ENCODE peak calls at places on chromosome 15, in ten cellular contexts. O is brain microvascular endothelial cell; X is amniotic epithelial cell; N is AG20443; Q is OCI-LY7; E is retina; A is naive thymus-derived CD8-positive, alpha-beta T cell; J is activated CD4-positive, alpha-beta memory T cell treated with anti-CD3 and anti-CD28 coated beads for 36 hours; B is fibroblast of mammary gland; L is activated T-cell treated with anti-CD3 and anti-CD28 coated beads for 1 hour. Z is an unnamed sample.

GRCh38 chr15:59443341-59444081 is 5.5 kb downstream of the FAM81A start:
- DNase-seq in N (no peak), Q (peak; percentile 32), O (no peak), E (peak; percentile 27), J (no peak), B (no peak), A (no peak), X (no peak), L (no peak), Z (no peak)

GRCh38 chr15:66939451-66940023 is 125.9 kb upstream of the SMAD3 start:
- DNase-seq in L (no peak), Q (peak; percentile 38), X (no peak), B (no peak), E (no peak), J (no peak), O (no peak), A (no peak), N (no peak), Z (no peak)

GRCh38 chr15:74835312-74835823 is 7.6 kb downstream of the ULK3 start:
- DNase-seq in E (no peak), L (peak; percentile 42), N (peak; percentile 83), O (peak; percentile 26), X (peak; percentile 33), Q (peak; percentile 53), A (peak; percentile 19), B (peak; percentile 52), J (peak; percentile 70), Z (peak; percentile 9)

GRCh38 chr15:101651753-101652097 is 456 bp downstream of the TM2D3 start:
- DNase-seq in N (no peak), O (peak; percentile 20), A (no peak), L (no peak), B (peak; percentile 31), E (no peak), J (no peak), X (no peak), Q (no peak), Z (peak; percentile 26)

GRCh38 chr15:74627766-74628165 is 12.1 kb downstream of the CLK3 start:
- DNase-seq in L (no peak), B (no peak), X (no peak), J (no peak), E (no peak), O (no peak), Q (no peak), A (no peak), N (no peak), Z (no peak)

GRCh38 chr15:40960926-40961325 is 7.7 kb downstream of the CHAC1 start:
- DNase-seq in J (no peak), A (no peak), N (no peak), Q (no peak), X (no peak), O (no peak), E (no peak), L (no peak), B (no peak), Z (no peak)

GRCh38 chr15:69648215-69648614 is 195.6 kb downstream of the RPLP1 start:
- DNase-seq in X (peak; percentile 8), J (no peak), O (no peak), E (peak; percentile 42), L (no peak), B (no peak), N (no peak), Q (no peak), A (no peak), Z (peak; percentile 41)

GRCh38 chr15:78325092-78325843 is 14.9 kb upstream of the CRABP1 start:
- DNase-seq in L (no peak), X (peak; percentile 33), B (no peak), N (peak; percentile 53), A (no peak), J (no peak), Q (no peak), E (peak; percentile 43), O (no peak), Z (no peak)

GRCh38 chr15:86001200-86001599 is 78.5 kb upstream of the AGBL1 start:
- DNase-seq in B (no peak), Q (no peak), J (no peak), L (no peak), O (no peak), E (no peak), N (no peak), X (peak; percentile 3), A (no peak), Z (no peak)

GRCh38 chr15:99651023-99651807 is 82.0 kb downstream of the LYSMD4 start:
- DNase-seq in Q (no peak), E (no peak), B (peak; percentile 77), N (peak; percentile 79), A (no peak), L (no peak), X (peak; percentile 37), J (no peak), O (peak; percentile 52), Z (no peak)

GRCh38 chr15:70152070-70152480 is 54.4 kb upstream of the TLE3 start:
- DNase-seq in X (peak; percentile 66), Q (no peak), J (peak; percentile 37), E (peak; percentile 45), A (no peak), O (peak; percentile 29), L (no peak), B (no peak), N (no peak), Z (peak; percentile 78)

GRCh38 chr15:35958021-35958420 is 412.1 kb upstream of the DPH6 start:
- DNase-seq in Q (no peak), J (no peak), E (no peak), N (no peak), O (peak; percentile 15), L (no peak), B (peak; percentile 51), X (no peak), A (no peak), Z (peak; percentile 63)

GRCh38 chr15:99437315-99438221 is 128.2 kb upstream of the MEF2A start:
- DNase-seq in N (no peak), Q (no peak), L (no peak), X (no peak), B (no peak), E (peak; percentile 46), O (no peak), A (no peak), J (no peak), Z (no peak)

GRCh38 chr15:72315706-72316370 is 4.1 kb downstream of the CELF6 start:
- DNase-seq in Q (no peak), B (peak; percentile 5), E (peak; percentile 13), O (no peak), J (no peak), A (no peak), N (no peak), L (no peak), X (no peak), Z (peak; percentile 75)

GRCh38 chr15:94576889-94577533 is 345.6 kb downstream of the MCTP2 start:
- DNase-seq in N (peak; percentile 13), X (peak; percentile 1), A (peak; percentile 31), J (peak; percentile 55), L (no peak), B (peak; percentile 1), E (no peak), O (no peak), Q (peak; percentile 64), Z (peak; percentile 12)

GRCh38 chr15:64149424-64150235 is 1.9 kb upstream of the SNX22 start:
- DNase-seq in B (peak; percentile 43), Q (peak; percentile 60), A (no peak), X (peak; percentile 43), L (no peak), E (no peak), O (no peak), N (no peak), J (peak; percentile 53), Z (no peak)

Z was measured in NCI-H345.